ENCODE peak calls at places on chromosomes 1 and 21, in ten cellular contexts. Q is endothelial cell of umbilical vein; V is T-helper 9 cell; P is fibroblast of the aortic adventitia; J is mesendoderm; R is HT-29; N is activated CD4-positive, CD25-positive, alpha-beta regulatory T cell; T is NCI-H2171; K is NCI-H1092; Y is iPS-NIHi11. X is an unnamed sample.

GRCh38 chr21:42836402-42836666 is 43.0 kb downstream of the WDR4 start:
- DNase-seq in Q (no peak), V (no peak), P (no peak), J (no peak), R (no peak), N (no peak), T (no peak), K (no peak), Y (no peak), X (no peak)

GRCh38 chr1:232166942-232167341 is 463.0 kb downstream of the SIPA1L2 start:
- DNase-seq in Q (no peak), V (no peak), P (no peak), J (peak), R (no peak), N (no peak), T (no peak), K (no peak), Y (peak), X (no peak)

GRCh38 chr1:31152181-31152768 is 86.8 kb upstream of the PUM1 start:
- DNase-seq in Q (peak), V (no peak), P (peak), J (peak), R (no peak), N (no peak), T (no peak), K (no peak), Y (no peak), X (no peak)

GRCh38 chr21:36246080-36246631 is 73.8 kb upstream of the MORC3 start:
- DNase-seq in Q (no peak), V (no peak), P (no peak), J (no peak), R (no peak), N (no peak), T (no peak), K (no peak), Y (peak), X (no peak)

GRCh38 chr1:153777648-153778047 is 2.4 kb downstream of the SLC27A3 start:
- DNase-seq in Q (no peak), V (no peak), P (no peak), J (no peak), R (no peak), N (no peak), T (no peak), K (no peak), Y (no peak), X (no peak)

GRCh38 chr1:165645654-165646366 is 14.8 kb downstream of the MGST3 start:
- DNase-seq in Q (no peak), V (no peak), P (peak), J (no peak), R (peak), N (no peak), T (no peak), K (no peak), Y (no peak), X (no peak)

GRCh38 chr1:31815752-31816484 is at the start of gene SPOCD1:
- DNase-seq in Q (peak), V (peak), P (peak), J (peak), R (peak), N (peak), T (peak), K (peak), Y (peak), X (peak)

GRCh38 chr1:61561666-61562065 is 163.3 kb downstream of the TM2D1 start:
- DNase-seq in Q (no peak), V (no peak), P (peak), J (no peak), R (no peak), N (no peak), T (no peak), K (no peak), Y (no peak), X (no peak)

GRCh38 chr1:55589656-55590297 is 374.6 kb upstream of the USP24 start:
- DNase-seq in Q (peak), V (no peak), P (peak), J (no peak), R (no peak), N (no peak), T (no peak), K (no peak), Y (no peak), X (no peak)

GRCh38 chr1:155241069-155241679 is 14.1 kb downstream of the ENTREP3 start:
- DNase-seq in Q (peak), V (peak), P (peak), J (peak), R (peak), N (peak), T (peak), K (peak), Y (peak), X (peak)

GRCh38 chr1:211639500-211640361 is 35.7 kb downstream of the NEK2 start:
- DNase-seq in Q (peak), V (no peak), P (peak), J (no peak), R (no peak), N (no peak), T (no peak), K (no peak), Y (no peak), X (no peak)

GRCh38 chr1:150604226-150604588 is 24.8 kb upstream of the MCL1 start:
- DNase-seq in Q (no peak), V (no peak), P (no peak), J (no peak), R (no peak), N (no peak), T (no peak), K (no peak), Y (no peak), X (no peak)

GRCh38 chr1:110150330-110151174 is at the start of gene SLC6A17:
- DNase-seq in Q (peak), V (no peak), P (peak), J (peak), R (no peak), N (no peak), T (peak), K (no peak), Y (peak), X (peak)

GRCh38 chr1:99702221-99702620 is 56.3 kb downstream of the PALMD start:
- DNase-seq in Q (no peak), V (no peak), P (no peak), J (no peak), R (no peak), N (no peak), T (no peak), K (no peak), Y (no peak), X (no peak)